ENCODE peak calls at places on chromosome 1, in six cellular contexts. One of them, this sample, is unnamed.

GRCh38 chr1:167312871-167313270 is 92.2 kb downstream of the POU2F1 start:
- DNase-seq in mucosa of descending colon: no peak
- DNase-seq in heart right ventricle: no peak
- DNase-seq in cardiac muscle cell: no peak
- DNase-seq in cardiac fibroblast: peak
- DNase-seq in AG09309: no peak
- DNase-seq in this sample: no peak

GRCh38 chr1:67741121-67741520 is 56.1 kb downstream of the GADD45A start:
- DNase-seq in mucosa of descending colon: no peak
- DNase-seq in heart right ventricle: no peak
- DNase-seq in cardiac muscle cell: no peak
- DNase-seq in cardiac fibroblast: no peak
- DNase-seq in AG09309: no peak
- DNase-seq in this sample: no peak

GRCh38 chr1:179142889-179143299 is 61.0 kb downstream of the TOR3A start:
- DNase-seq in mucosa of descending colon: no peak
- DNase-seq in heart right ventricle: no peak
- DNase-seq in cardiac muscle cell: no peak
- DNase-seq in cardiac fibroblast: peak
- DNase-seq in AG09309: peak
- DNase-seq in this sample: peak

GRCh38 chr1:228332797-228333738 is 73.6 kb downstream of the TRIM11 start:
- DNase-seq in mucosa of descending colon: peak
- DNase-seq in heart right ventricle: no peak
- DNase-seq in cardiac muscle cell: no peak
- DNase-seq in cardiac fibroblast: no peak
- DNase-seq in AG09309: no peak
- DNase-seq in this sample: no peak

GRCh38 chr1:202852163-202852904 is 36.6 kb downstream of the RABIF start:
- DNase-seq in mucosa of descending colon: no peak
- DNase-seq in heart right ventricle: no peak
- DNase-seq in cardiac muscle cell: peak
- DNase-seq in cardiac fibroblast: peak
- DNase-seq in AG09309: peak
- DNase-seq in this sample: peak

GRCh38 chr1:6488602-6489382 is 2.7 kb downstream of the PLEKHG5 start:
- DNase-seq in mucosa of descending colon: peak
- DNase-seq in heart right ventricle: no peak
- DNase-seq in cardiac muscle cell: no peak
- DNase-seq in cardiac fibroblast: no peak
- DNase-seq in AG09309: no peak
- DNase-seq in this sample: no peak

GRCh38 chr1:19448491-19449439 is 36.6 kb downstream of the CAPZB start:
- DNase-seq in mucosa of descending colon: no peak
- DNase-seq in heart right ventricle: peak
- DNase-seq in cardiac muscle cell: peak
- DNase-seq in cardiac fibroblast: peak
- DNase-seq in AG09309: peak
- DNase-seq in this sample: peak

GRCh38 chr1:52707927-52708655 is 9.9 kb upstream of the COA7 start:
- DNase-seq in mucosa of descending colon: no peak
- DNase-seq in heart right ventricle: no peak
- DNase-seq in cardiac muscle cell: no peak
- DNase-seq in cardiac fibroblast: peak
- DNase-seq in AG09309: no peak
- DNase-seq in this sample: peak

GRCh38 chr1:1430114-1430982 is 5.1 kb upstream of the VWA1 start:
- DNase-seq in mucosa of descending colon: peak
- DNase-seq in heart right ventricle: peak
- DNase-seq in cardiac muscle cell: peak
- DNase-seq in cardiac fibroblast: peak
- DNase-seq in AG09309: no peak
- DNase-seq in this sample: peak

GRCh38 chr1:81695741-81696140 is 105.0 kb upstream of the ADGRL2 start:
- DNase-seq in mucosa of descending colon: no peak
- DNase-seq in heart right ventricle: peak
- DNase-seq in cardiac muscle cell: peak
- DNase-seq in cardiac fibroblast: peak
- DNase-seq in AG09309: no peak
- DNase-seq in this sample: peak

GRCh38 chr1:90708236-90708786 is 8.8 kb downstream of the BARHL2 start:
- DNase-seq in mucosa of descending colon: no peak
- DNase-seq in heart right ventricle: no peak
- DNase-seq in cardiac muscle cell: no peak
- DNase-seq in cardiac fibroblast: no peak
- DNase-seq in AG09309: no peak
- DNase-seq in this sample: no peak

GRCh38 chr1:5720484-5720883 is 271.7 kb downstream of the NPHP4 start:
- DNase-seq in mucosa of descending colon: no peak
- DNase-seq in heart right ventricle: no peak
- DNase-seq in cardiac muscle cell: no peak
- DNase-seq in cardiac fibroblast: no peak
- DNase-seq in AG09309: no peak
- DNase-seq in this sample: no peak

GRCh38 chr1:50977575-50978143 is 7.6 kb downstream of the CDKN2C start:
- DNase-seq in mucosa of descending colon: peak
- DNase-seq in heart right ventricle: peak
- DNase-seq in cardiac muscle cell: peak
- DNase-seq in cardiac fibroblast: peak
- DNase-seq in AG09309: no peak
- DNase-seq in this sample: peak

GRCh38 chr1:32361674-32362473 is 411 bp downstream of the FAM229A start:
- DNase-seq in mucosa of descending colon: peak
- DNase-seq in heart right ventricle: peak
- DNase-seq in cardiac muscle cell: peak
- DNase-seq in cardiac fibroblast: peak
- DNase-seq in AG09309: no peak
- DNase-seq in this sample: no peak

GRCh38 chr1:30518696-30519095 is 204.7 kb downstream of the MATN1 start:
- DNase-seq in mucosa of descending colon: no peak
- DNase-seq in heart right ventricle: no peak
- DNase-seq in cardiac muscle cell: no peak
- DNase-seq in cardiac fibroblast: no peak
- DNase-seq in AG09309: no peak
- DNase-seq in this sample: no peak

GRCh38 chr1:172762087-172762486 is 103.2 kb downstream of the FASLG start:
- DNase-seq in mucosa of descending colon: no peak
- DNase-seq in heart right ventricle: no peak
- DNase-seq in cardiac muscle cell: no peak
- DNase-seq in cardiac fibroblast: no peak
- DNase-seq in AG09309: no peak
- DNase-seq in this sample: no peak

GRCh38 chr1:101540161-101540560 is 303.3 kb downstream of the S1PR1 start:
- DNase-seq in mucosa of descending colon: no peak
- DNase-seq in heart right ventricle: no peak
- DNase-seq in cardiac muscle cell: no peak
- DNase-seq in cardiac fibroblast: no peak
- DNase-seq in AG09309: no peak
- DNase-seq in this sample: no peak

GRCh38 chr1:239547987-239548386 is 161.6 kb downstream of the CHRM3 start:
- DNase-seq in mucosa of descending colon: no peak
- DNase-seq in heart right ventricle: no peak
- DNase-seq in cardiac muscle cell: no peak
- DNase-seq in cardiac fibroblast: no peak
- DNase-seq in AG09309: no peak
- DNase-seq in this sample: no peak

GRCh38 chr1:239197871-239198270 is 188.5 kb upstream of the CHRM3 start:
- DNase-seq in mucosa of descending colon: no peak
- DNase-seq in heart right ventricle: no peak
- DNase-seq in cardiac muscle cell: no peak
- DNase-seq in cardiac fibroblast: no peak
- DNase-seq in AG09309: no peak
- DNase-seq in this sample: no peak

GRCh38 chr1:227937031-227937430 is 10.7 kb downstream of the WNT9A start:
- DNase-seq in mucosa of descending colon: peak
- DNase-seq in heart right ventricle: no peak
- DNase-seq in cardiac muscle cell: no peak
- DNase-seq in cardiac fibroblast: no peak
- DNase-seq in AG09309: no peak
- DNase-seq in this sample: no peak

GRCh38 chr1:180230791-180231505 is 884 bp downstream of the LHX4 start:
- DNase-seq in mucosa of descending colon: no peak
- DNase-seq in heart right ventricle: no peak
- DNase-seq in cardiac muscle cell: peak
- DNase-seq in cardiac fibroblast: peak
- DNase-seq in AG09309: no peak
- DNase-seq in this sample: peak

GRCh38 chr1:229440821-229441537 is 7.1 kb upstream of the ACTA1 start:
- DNase-seq in mucosa of descending colon: no peak
- DNase-seq in heart right ventricle: no peak
- DNase-seq in cardiac muscle cell: peak
- DNase-seq in cardiac fibroblast: peak
- DNase-seq in AG09309: peak
- DNase-seq in this sample: peak

GRCh38 chr1:980137-980571 is 1.7 kb downstream of the PERM1 start:
- DNase-seq in mucosa of descending colon: no peak
- DNase-seq in heart right ventricle: no peak
- DNase-seq in cardiac muscle cell: no peak
- DNase-seq in cardiac fibroblast: no peak
- DNase-seq in AG09309: no peak
- DNase-seq in this sample: no peak

GRCh38 chr1:89516055-89516454 is 8.6 kb upstream of the LRRC8B start:
- DNase-seq in mucosa of descending colon: no peak
- DNase-seq in heart right ventricle: no peak
- DNase-seq in cardiac muscle cell: no peak
- DNase-seq in cardiac fibroblast: peak
- DNase-seq in AG09309: no peak
- DNase-seq in this sample: peak

GRCh38 chr1:210505601-210506564 is 177.2 kb downstream of the HHAT start:
- DNase-seq in mucosa of descending colon: no peak
- DNase-seq in heart right ventricle: peak
- DNase-seq in cardiac muscle cell: peak
- DNase-seq in cardiac fibroblast: no peak
- DNase-seq in AG09309: no peak
- DNase-seq in this sample: no peak

GRCh38 chr1:149936076-149936991 is at the start of gene MTMR11:
- DNase-seq in mucosa of descending colon: no peak
- DNase-seq in heart right ventricle: no peak
- DNase-seq in cardiac muscle cell: no peak
- DNase-seq in cardiac fibroblast: peak
- DNase-seq in AG09309: no peak
- DNase-seq in this sample: no peak

GRCh38 chr1:115976062-115976899 is at the start of gene SLC22A15:
- DNase-seq in mucosa of descending colon: peak
- DNase-seq in heart right ventricle: peak
- DNase-seq in cardiac muscle cell: peak
- DNase-seq in cardiac fibroblast: peak
- DNase-seq in AG09309: no peak
- DNase-seq in this sample: peak

GRCh38 chr1:11862890-11863289 is 4.1 kb upstream of the NPPB start:
- DNase-seq in mucosa of descending colon: no peak
- DNase-seq in heart right ventricle: no peak
- DNase-seq in cardiac muscle cell: no peak
- DNase-seq in cardiac fibroblast: peak
- DNase-seq in AG09309: no peak
- DNase-seq in this sample: no peak

GRCh38 chr1:160748182-160748876 is 9.3 kb downstream of the SLAMF7 start:
- DNase-seq in mucosa of descending colon: no peak
- DNase-seq in heart right ventricle: no peak
- DNase-seq in cardiac muscle cell: no peak
- DNase-seq in cardiac fibroblast: peak
- DNase-seq in AG09309: no peak
- DNase-seq in this sample: no peak
- TF ChIP-seq CTCF in mucosa of descending colon: no peak
- TF ChIP-seq CTCF in heart right ventricle: no peak
- TF ChIP-seq CTCF in cardiac muscle cell: peak
- TF ChIP-seq CTCF in cardiac fibroblast: no peak
- TF ChIP-seq CTCF in AG09309: peak
- TF ChIP-seq CTCF in this sample: no peak

GRCh38 chr1:41362749-41363631 is 1.8 kb downstream of the FOXO6 start:
- DNase-seq in mucosa of descending colon: no peak
- DNase-seq in heart right ventricle: no peak
- DNase-seq in cardiac muscle cell: no peak
- DNase-seq in cardiac fibroblast: no peak
- DNase-seq in AG09309: no peak
- DNase-seq in this sample: no peak
- H3K4me3 ChIP-seq in mucosa of descending colon: no peak
- H3K4me3 ChIP-seq in heart right ventricle: no peak
- H3K4me3 ChIP-seq in cardiac muscle cell: peak
- H3K4me3 ChIP-seq in cardiac fibroblast: no peak
- H3K4me3 ChIP-seq in AG09309: no peak
- H3K4me3 ChIP-seq in this sample: no peak

GRCh38 chr1:25590096-25590824 is 26.3 kb upstream of the MAN1C1 start:
- DNase-seq in mucosa of descending colon: no peak
- DNase-seq in heart right ventricle: peak
- DNase-seq in cardiac muscle cell: peak
- DNase-seq in cardiac fibroblast: peak
- DNase-seq in AG09309: no peak
- DNase-seq in this sample: no peak
- TF ChIP-seq CTCF in mucosa of descending colon: no peak
- TF ChIP-seq CTCF in heart right ventricle: peak
- TF ChIP-seq CTCF in cardiac muscle cell: peak
- TF ChIP-seq CTCF in cardiac fibroblast: peak
- TF ChIP-seq CTCF in AG09309: no peak
- TF ChIP-seq CTCF in this sample: no peak

GRCh38 chr1:187027259-187027658 is 198.5 kb downstream of the PLA2G4A start:
- DNase-seq in mucosa of descending colon: peak
- DNase-seq in heart right ventricle: no peak
- DNase-seq in cardiac muscle cell: no peak
- DNase-seq in cardiac fibroblast: peak
- DNase-seq in AG09309: no peak
- DNase-seq in this sample: no peak
- H3K4me3 ChIP-seq in mucosa of descending colon: no peak
- H3K4me3 ChIP-seq in heart right ventricle: no peak
- H3K4me3 ChIP-seq in cardiac muscle cell: no peak
- H3K4me3 ChIP-seq in cardiac fibroblast: no peak
- H3K4me3 ChIP-seq in AG09309: no peak
- H3K4me3 ChIP-seq in this sample: no peak

GRCh38 chr1:110524311-110525249 is 5.6 kb upstream of the KCNA10 start:
- DNase-seq in mucosa of descending colon: no peak
- DNase-seq in heart right ventricle: peak
- DNase-seq in cardiac muscle cell: peak
- DNase-seq in cardiac fibroblast: peak
- DNase-seq in AG09309: no peak
- DNase-seq in this sample: no peak
- TF ChIP-seq CTCF in mucosa of descending colon: peak
- TF ChIP-seq CTCF in heart right ventricle: peak
- TF ChIP-seq CTCF in cardiac muscle cell: peak
- TF ChIP-seq CTCF in cardiac fibroblast: peak
- TF ChIP-seq CTCF in AG09309: peak
- TF ChIP-seq CTCF in this sample: peak